ENCODE peak calls at places on chromosomes 12 and 14, in four cellular contexts. O is endothelial cell, H is omental fat pad, Z is psoas muscle. T is an unnamed sample.

GRCh38 chr12:31658743-31659086 is 773 bp upstream of the ETFBKMT start:
- DNase-seq in O (no peak), H (no peak), Z (no peak), T (no peak)

GRCh38 chr12:7502612-7503011 is 965 bp downstream of the CD163 start:
- DNase-seq in O (no peak), H (no peak), Z (no peak), T (no peak)

GRCh38 chr14:56216631-56217379 is 98.6 kb downstream of the PELI2 start:
- DNase-seq in O (no peak), H (peak), Z (peak), T (no peak)

GRCh38 chr12:3496964-3497363 is 6.0 kb downstream of the PRMT8 start:
- DNase-seq in O (peak), H (no peak), Z (no peak), T (no peak)

GRCh38 chr14:91185721-91186120 is 58.8 kb downstream of the GPR68 start:
- DNase-seq in O (no peak), H (no peak), Z (no peak), T (no peak)

GRCh38 chr14:26841920-26842741 is 244.3 kb upstream of the NOVA1 start:
- DNase-seq in O (no peak), H (peak), Z (peak), T (no peak)

GRCh38 chr12:89525002-89525823 is 617 bp upstream of the GALNT4 start:
- DNase-seq in O (peak), H (peak), Z (peak), T (peak)

GRCh38 chr14:33985242-33985641 is 34.4 kb upstream of the EGLN3 start:
- DNase-seq in O (no peak), H (no peak), Z (no peak), T (no peak)

GRCh38 chr12:1692895-1693294 is 2.0 kb downstream of the ADIPOR2 start:
- DNase-seq in O (no peak), H (no peak), Z (no peak), T (no peak)

GRCh38 chr14:24712909-24713308 is 78.9 kb upstream of the GZMB start:
- DNase-seq in O (no peak), H (no peak), Z (no peak), T (no peak)

GRCh38 chr12:89384050-89384749 is 31.9 kb upstream of the DUSP6 start:
- DNase-seq in O (peak), H (no peak), Z (no peak), T (no peak)

GRCh38 chr14:74510211-74510931 is 16.8 kb downstream of the ISCA2 start:
- DNase-seq in O (no peak), H (no peak), Z (peak), T (no peak)

GRCh38 chr12:109999983-110000505 is 814 bp downstream of the ANKRD13A start:
- DNase-seq in O (no peak), H (no peak), Z (no peak), T (no peak)

GRCh38 chr12:2152134-2152533 is 99.3 kb downstream of the CACNA1C start:
- DNase-seq in O (no peak), H (no peak), Z (no peak), T (no peak)

GRCh38 chr14:74462993-74463392 is 30.1 kb downstream of the NPC2 start:
- DNase-seq in O (no peak), H (no peak), Z (no peak), T (no peak)

GRCh38 chr12:96658075-96658474 is 168.7 kb downstream of the CFAP54 start:
- DNase-seq in O (no peak), H (no peak), Z (no peak), T (no peak)
- TF ChIP-seq CTCF in O (no peak), H (no peak), Z (no peak), T (no peak)

GRCh38 chr12:79358716-79359341 is 331.9 kb downstream of the PAWR start:
- DNase-seq in O (no peak), H (no peak), Z (no peak), T (no peak)
- TF ChIP-seq CTCF in O (no peak), H (no peak), Z (no peak), T (no peak)

DNA sequence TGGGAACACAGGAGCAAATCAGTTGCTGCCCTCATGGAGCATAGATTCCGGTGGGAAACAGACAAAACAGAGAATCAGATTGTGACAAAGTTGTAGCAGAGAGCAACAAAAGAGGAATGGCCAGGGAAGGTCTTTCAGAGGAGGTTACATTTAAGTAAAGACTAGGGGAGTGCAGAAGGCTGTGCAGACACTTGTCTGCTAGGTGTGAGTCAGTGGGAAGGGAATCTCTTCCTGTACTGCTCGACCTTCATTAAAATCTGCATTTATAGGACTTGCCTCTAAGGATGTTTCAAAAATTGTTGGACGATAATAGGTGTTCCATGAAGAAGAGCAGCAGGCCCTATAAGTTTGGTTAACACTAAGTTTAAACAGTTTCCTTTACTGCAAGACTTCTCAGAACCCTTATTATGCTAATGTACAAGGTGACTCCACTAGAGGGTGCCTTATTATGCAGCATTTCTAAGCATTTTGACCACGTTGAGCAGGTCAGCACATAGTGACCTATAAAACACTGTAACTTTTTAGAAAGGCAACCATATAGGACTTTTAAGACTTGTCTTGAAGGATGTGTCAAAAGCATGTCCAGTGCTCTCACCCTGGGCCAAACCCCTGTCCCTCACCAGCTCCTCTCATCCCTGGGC is 91.8 kb upstream of the RIC8B start:
- DNase-seq in O (no peak), H (no peak), Z (no peak), T (no peak)
- TF ChIP-seq CTCF in O (no peak), H (no peak), Z (peak), T (no peak)

DNA sequence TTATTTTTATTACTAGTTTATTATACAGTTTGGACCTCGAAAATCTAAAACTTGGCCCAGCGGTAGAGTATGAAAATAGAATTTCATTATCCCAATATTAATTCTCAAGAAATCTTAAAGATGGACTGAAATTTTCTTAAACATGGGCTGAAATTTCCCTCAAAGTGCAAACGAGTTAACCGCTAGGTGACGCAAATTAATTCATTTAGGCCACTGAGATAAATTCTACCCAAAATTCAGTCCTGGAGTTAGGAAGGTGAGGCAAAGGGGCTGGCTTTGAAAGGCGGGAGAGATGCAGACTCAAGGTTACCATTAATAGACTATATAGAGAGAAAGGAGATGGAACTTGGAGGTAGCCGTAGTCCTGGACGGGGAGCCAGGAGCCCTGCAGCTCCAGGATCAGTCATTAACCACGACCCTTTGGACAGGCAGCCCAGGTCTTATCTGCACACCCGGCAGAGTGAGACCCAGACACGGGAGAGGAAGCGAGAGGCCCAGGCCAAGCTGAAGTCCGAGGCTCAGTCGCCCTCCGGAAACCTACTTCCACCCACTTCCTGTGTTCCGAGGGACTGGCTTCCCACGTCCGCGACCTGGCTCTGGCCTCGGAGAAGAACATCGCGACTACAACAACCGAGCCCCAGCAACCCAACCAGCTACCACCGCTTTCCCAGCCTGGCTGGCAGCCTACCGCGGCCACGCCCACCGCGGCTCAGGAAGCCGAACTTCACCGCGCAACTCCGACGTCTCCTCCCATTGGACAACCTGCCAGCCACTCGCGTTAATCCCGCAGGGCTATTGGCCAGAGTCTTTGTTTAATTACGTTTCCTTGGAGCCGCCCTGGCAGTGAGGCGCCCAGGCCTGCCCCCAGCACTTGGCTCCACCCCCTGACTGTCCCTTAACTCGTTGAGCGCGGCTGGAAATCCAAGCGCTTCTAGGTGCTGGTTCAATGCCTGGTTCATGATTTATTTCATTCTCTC is at the start of gene EFCAB11:
- DNase-seq in O (peak), H (peak), Z (peak), T (peak)
- TF ChIP-seq CTCF in O (peak), H (no peak), Z (no peak), T (peak)

DNA sequence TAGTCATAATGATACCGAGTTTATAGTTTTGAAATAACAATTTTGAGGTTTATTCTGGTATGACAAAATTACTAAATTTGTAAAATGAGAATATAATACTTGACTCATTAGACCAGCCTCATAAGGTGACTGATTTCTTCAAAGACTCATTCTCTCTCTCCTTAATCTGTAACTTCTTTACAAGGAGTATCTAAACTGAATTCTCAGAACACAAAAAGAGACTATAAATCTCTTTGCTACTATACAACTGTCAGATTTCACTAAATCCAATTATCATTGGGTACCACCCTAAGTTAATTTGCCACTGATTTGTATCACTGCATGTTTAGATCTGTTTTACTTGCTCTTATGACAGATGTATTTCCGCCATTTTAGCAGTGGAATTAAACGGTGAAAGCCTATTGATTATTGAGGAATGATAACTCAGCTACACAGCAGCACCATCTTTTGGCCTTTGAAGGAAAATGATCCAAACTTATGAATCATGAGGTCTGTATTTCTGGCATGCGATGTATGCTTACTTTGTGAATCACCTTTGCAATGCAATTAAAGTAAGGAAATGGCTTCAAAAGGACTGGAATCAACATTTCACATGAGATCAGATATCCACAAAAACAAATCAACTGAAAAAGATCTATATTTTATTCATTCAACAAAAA is 161.2 kb downstream of the RERGL start:
- DNase-seq in O (no peak), H (no peak), Z (no peak), T (no peak)
- TF ChIP-seq CTCF in O (no peak), H (no peak), Z (no peak), T (no peak)

GRCh38 chr14:77031680-77032482 is 3.4 kb upstream of the IRF2BPL start:
- DNase-seq in O (no peak), H (no peak), Z (peak), T (no peak)

GRCh38 chr14:77032483-77032853 is 4.0 kb upstream of the IRF2BPL start:
- DNase-seq in O (no peak), H (no peak), Z (no peak), T (no peak)

GRCh38 chr14:77035267-77035666 is 6.8 kb upstream of the IRF2BPL start:
- DNase-seq in O (no peak), H (no peak), Z (no peak), T (no peak)

GRCh38 chr14:77032854-77033621 is 4.5 kb upstream of the IRF2BPL start:
- DNase-seq in O (peak), H (peak), Z (peak), T (peak)

GRCh38 chr14:77033622-77034521 is 5.4 kb upstream of the IRF2BPL start:
- DNase-seq in O (peak), H (peak), Z (peak), T (peak)
- TF ChIP-seq CTCF in O (no peak), H (no peak), Z (no peak), T (no peak)

GRCh38 chr12:20946732-20947131 is 136.2 kb downstream of the SLCO1B3 start:
- DNase-seq in O (peak), H (no peak), Z (no peak), T (no peak)

DNA sequence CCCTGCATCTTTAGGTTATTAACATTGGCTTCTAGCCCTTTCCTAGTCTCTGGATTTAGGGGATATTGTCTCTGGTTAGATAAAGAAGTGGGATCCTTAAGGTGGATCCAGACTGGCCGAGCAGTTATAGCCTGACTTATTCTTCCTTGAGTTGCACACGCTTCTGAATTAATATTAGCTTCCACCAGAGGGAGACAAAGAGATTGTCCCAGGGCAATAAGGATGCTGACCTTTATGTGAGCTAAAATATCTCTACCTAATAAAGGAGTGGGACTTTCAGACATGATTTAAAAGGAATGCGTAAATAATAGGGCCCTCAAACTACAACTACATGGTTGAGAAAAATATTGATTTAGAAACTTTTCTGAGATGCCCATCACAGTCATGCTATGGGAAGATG is 139.7 kb downstream of the SLCO1B3 start:
- DNase-seq in O (no peak), H (no peak), Z (no peak), T (no peak)
- TF ChIP-seq CTCF in O (peak), H (no peak), Z (no peak), T (peak)

DNA sequence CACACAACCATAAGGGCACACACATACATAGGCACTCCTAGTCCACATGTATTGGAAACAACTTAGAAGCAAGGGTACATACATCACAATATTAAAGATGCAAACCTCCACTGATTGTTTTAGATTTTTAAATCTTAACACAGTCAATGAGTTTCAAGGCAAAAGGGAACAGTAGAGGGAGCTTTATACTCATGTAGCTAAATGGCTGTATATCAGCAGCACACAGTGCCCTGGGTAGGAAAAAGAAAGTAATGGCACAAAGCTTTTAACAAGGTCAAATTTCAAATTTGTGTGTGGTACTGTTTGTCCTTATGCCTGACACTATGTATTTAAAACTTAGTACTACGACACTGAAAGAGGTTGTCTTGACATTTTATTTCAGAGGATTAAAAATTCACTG is 262.0 kb downstream of the MED13L start:
- DNase-seq in O (no peak), H (no peak), Z (no peak), T (no peak)
- TF ChIP-seq CTCF in O (no peak), H (no peak), Z (peak), T (no peak)

DNA sequence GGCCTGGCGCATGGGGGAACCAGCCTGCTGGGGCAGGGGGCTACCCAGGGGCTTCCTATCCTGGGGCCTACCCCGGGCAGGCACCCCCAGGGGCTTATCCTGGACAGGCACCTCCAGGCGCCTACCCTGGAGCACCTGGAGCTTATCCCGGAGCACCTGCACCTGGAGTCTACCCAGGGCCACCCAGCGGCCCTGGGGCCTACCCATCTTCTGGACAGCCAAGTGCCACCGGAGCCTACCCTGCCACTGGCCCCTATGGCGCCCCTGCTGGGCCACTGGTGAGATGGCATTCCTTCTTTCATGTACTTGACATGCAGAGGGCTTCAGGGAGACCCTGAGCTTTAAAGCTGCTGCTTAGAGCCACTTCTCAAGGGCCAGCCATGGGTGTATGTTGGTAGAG is 9.0 kb downstream of the LGALS3 start:
- DNase-seq in O (peak), H (no peak), Z (no peak), T (no peak)
- TF ChIP-seq CTCF in O (peak), H (no peak), Z (no peak), T (no peak)

GRCh38 chr12:113130457-113131135 is 5.0 kb downstream of the RASAL1 start:
- DNase-seq in O (no peak), H (no peak), Z (no peak), T (no peak)
- TF ChIP-seq CTCF in O (no peak), H (no peak), Z (no peak), T (no peak)

T was measured in mesothelial cell of epicardium.